ENCODE peak calls at places on chromosome 15, in four cellular contexts. C, U, V and B are unnamed samples. For H3K36me3 and H3K4me1, the result is how much of the 10 kb centered on the place peaks cover.

GRCh38 chr15:69990566-69991391 is 106.9 kb downstream of the TLE3 start:
- DNase-seq in C (no peak), U (no peak), V (no peak), B (no peak)

GRCh38 chr15:62928242-62928995 is 114.1 kb upstream of the TPM1 start:
- DNase-seq in C (peak), U (no peak), V (no peak), B (no peak)

GRCh38 chr15:77243146-77243545 is 172.2 kb upstream of the TSPAN3 start:
- DNase-seq in C (no peak), U (no peak), V (no peak), B (no peak)

GRCh38 chr15:62902821-62903220 is 139.7 kb upstream of the TPM1 start:
- DNase-seq in C (no peak), U (no peak), V (no peak), B (no peak)

GRCh38 chr15:70535955-70536338 is 227.4 kb downstream of the UACA start:
- DNase-seq in C (no peak), U (no peak), V (peak), B (no peak)

GRCh38 chr15:77514635-77515421 is 94.1 kb downstream of the HMG20A start:
- DNase-seq in C (no peak), U (no peak), V (peak), B (no peak)

GRCh38 chr15:24772709-24773373 is 97.3 kb downstream of the NPAP1 start:
- DNase-seq in C (peak), U (peak), V (peak), B (peak)

GRCh38 chr15:59392299-59392698 is 19.6 kb upstream of the MYO1E start:
- DNase-seq in C (no peak), U (no peak), V (no peak), B (no peak)

GRCh38 chr15:72033711-72034110 is 84.2 kb downstream of the MYO9A start:
- DNase-seq in C (no peak), U (no peak), V (no peak), B (no peak)

GRCh38 chr15:37099321-37100108 is 834 bp downstream of the MEIS2 start:
- DNase-seq in C (peak), U (no peak), V (peak), B (no peak)

GRCh38 chr15:66405007-66405406 is 18.3 kb downstream of the MAP2K1 start:
- DNase-seq in C (no peak), U (no peak), V (no peak), B (no peak)
- H3K27ac ChIP-seq in C (no peak), U (no peak), V (no peak), B (peak)

DNA sequence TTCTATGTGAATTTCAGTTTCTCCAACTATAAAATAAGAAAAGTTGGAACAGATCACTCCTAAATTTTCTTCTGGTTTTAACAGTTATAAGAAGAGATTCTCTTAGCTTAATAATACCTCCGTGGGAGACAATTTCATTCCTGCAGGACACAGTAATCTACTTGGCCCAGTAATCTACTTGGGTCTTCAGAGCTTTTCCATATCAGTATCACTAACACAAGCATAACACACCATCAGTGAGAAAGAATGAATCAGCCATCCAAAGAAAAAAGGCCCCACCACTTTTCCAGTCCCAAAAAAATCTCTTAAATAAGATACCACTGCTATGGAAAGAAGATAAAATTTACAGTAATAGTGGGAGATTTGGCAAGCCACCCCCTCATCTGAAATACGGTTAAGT is 20.2 kb downstream of the SIN3A start:
- DNase-seq in C (no peak), U (no peak), V (no peak), B (no peak)
- H3K36me3 ChIP-seq in C (under half), U (under half), V (under half), B (half or more)

GRCh38 chr15:85330941-85331588 is 49.3 kb upstream of the AKAP13 start:
- DNase-seq in C (peak), U (peak), V (peak), B (peak)

GRCh38 chr15:85334241-85334640 is 46.2 kb upstream of the AKAP13 start:
- DNase-seq in C (no peak), U (no peak), V (no peak), B (no peak)

GRCh38 chr15:85331666-85332261 is 48.6 kb upstream of the AKAP13 start:
- DNase-seq in C (no peak), U (no peak), V (no peak), B (no peak)

GRCh38 chr15:85335193-85335939 is 45.0 kb upstream of the AKAP13 start:
- DNase-seq in C (no peak), U (no peak), V (no peak), B (no peak)

GRCh38 chr15:85333132-85333831 is 47.1 kb upstream of the AKAP13 start:
- DNase-seq in C (no peak), U (no peak), V (no peak), B (no peak)
- H3K4me1 ChIP-seq in C (under half), U (under half), V (under half), B (under half)

DNA sequence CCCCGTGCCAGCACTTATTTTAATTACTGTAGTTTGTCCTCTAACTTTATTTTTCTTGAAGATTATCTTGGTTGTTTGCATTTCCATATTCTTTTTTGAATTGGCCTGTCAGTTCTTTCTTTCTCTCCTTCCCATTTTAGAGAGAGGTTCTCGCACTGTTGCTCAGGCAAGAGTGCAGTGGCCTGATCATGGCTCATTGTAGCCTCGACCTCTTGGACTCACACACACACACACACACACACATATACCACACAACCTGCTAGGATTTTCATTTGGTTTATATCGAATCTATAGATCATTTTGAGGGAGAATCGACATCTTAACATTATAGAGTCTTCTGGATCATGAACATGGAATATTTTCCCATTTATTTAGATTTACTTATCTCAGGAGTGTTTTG is 8.7 kb downstream of the FEM1B start:
- DNase-seq in C (no peak), U (no peak), V (no peak), B (no peak)
- H3K27ac ChIP-seq in C (no peak), U (no peak), V (no peak), B (no peak)

GRCh38 chr15:88623632-88624031 is 2.5 kb downstream of the AEN start:
- DNase-seq in C (no peak), U (no peak), V (peak), B (no peak)
- H3K36me3 ChIP-seq in C (under half), U (under half), V (under half), B (under half)

GRCh38 chr15:42037650-42038049 is 16.8 kb upstream of the PLA2G4E start:
- DNase-seq in C (no peak), U (no peak), V (no peak), B (no peak)

GRCh38 chr15:42038401-42038800 is 17.6 kb upstream of the PLA2G4E start:
- DNase-seq in C (no peak), U (no peak), V (no peak), B (no peak)

GRCh38 chr15:42035362-42035761 is 14.5 kb upstream of the PLA2G4E start:
- DNase-seq in C (no peak), U (no peak), V (no peak), B (no peak)

GRCh38 chr15:42036112-42036905 is 15.5 kb upstream of the PLA2G4E start:
- DNase-seq in C (no peak), U (no peak), V (no peak), B (no peak)

DNA sequence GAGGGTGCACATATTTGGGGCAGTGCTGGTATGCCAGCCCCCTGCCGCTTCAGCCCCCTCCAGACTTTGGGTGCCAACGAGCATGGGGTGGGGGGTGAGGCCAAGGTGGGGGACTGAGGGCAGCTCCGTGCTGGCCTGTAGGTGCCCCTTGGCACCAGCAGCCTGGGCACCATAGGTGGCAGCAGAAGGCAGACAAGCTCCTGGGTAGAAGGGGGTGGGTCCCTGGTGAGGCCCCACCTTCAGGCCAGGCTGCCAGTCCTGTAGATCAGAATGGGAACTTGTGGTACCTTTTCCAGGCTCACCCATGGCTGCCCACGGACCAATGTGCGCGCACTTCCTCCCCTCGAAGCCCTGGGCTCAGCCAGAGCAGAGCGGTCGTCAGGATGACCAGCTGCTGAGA is 16.1 kb upstream of the PLA2G4E start:
- DNase-seq in C (no peak), U (no peak), V (no peak), B (no peak)
- H3K4me1 ChIP-seq in C (under half), U (under half), V (under half), B (under half)

DNA sequence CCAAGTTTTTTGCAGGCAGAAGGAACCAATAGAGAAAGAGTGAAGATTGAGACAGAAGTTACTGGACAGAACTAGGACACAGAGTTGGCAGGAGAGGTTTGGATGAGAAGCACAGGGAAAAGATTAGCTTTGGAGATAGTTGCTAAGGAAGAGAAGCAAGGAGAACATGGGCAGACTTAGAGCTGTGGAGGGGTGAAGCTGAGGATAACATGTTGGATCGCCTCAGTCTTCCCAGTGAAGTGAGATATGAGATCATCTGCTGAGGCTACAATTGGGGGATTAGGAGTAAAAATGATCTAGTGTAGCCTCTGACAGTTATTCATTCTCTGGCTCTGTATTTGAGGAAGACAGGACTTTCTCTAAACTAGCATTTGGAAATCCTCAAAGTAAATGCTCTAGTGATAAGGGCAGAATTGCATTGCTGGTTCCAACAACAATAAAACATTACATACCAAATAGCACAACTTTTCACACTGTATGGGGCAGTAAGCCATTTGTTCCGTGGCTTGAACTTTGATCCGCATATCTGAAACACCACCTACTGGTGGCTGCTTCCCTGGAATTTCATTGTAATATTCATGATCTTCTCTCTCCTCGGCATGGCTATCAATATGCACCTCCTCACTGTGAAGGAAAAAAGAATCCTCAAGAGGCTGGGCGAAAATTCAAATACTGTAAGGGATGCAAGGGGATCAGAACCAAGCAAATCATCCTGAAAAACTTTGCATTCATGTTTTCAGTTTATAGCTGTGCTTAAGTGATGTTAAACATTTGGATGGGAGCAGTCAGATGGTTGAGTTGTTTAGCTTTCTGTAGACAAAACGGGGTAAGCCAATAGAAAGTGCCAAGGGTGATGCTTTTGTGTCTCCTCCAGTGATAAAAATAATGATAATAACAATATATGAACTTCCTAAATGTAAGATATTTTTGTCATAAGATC is 22.2 kb upstream of the EID1 start:
- DNase-seq in C (no peak), U (no peak), V (no peak), B (no peak)
- H3K27ac ChIP-seq in C (no peak), U (no peak), V (peak), B (no peak)

GRCh38 chr15:101264011-101264410 is 12.2 kb upstream of the CHSY1 start:
- DNase-seq in C (no peak), U (no peak), V (no peak), B (no peak)
- H3K36me3 ChIP-seq in C (under half), U (under half), V (under half), B (under half)